ENCODE peak calls at places on chromosomes 13 and 19, in four cellular contexts. V, E, J and T are unnamed samples.

GRCh38 chr19:37564624-37565369 is 29.8 kb downstream of the ZNF571 start:
- DNase-seq in V (no peak), E (no peak), J (no peak), T (no peak)

GRCh38 chr13:28820099-28821051 is at the start of gene MTUS2:
- DNase-seq in V (peak), E (no peak), J (peak), T (no peak)

GRCh38 chr19:47374876-47375693 is 26.0 kb downstream of the DHX34 start:
- DNase-seq in V (no peak), E (no peak), J (no peak), T (no peak)

GRCh38 chr13:32212420-32212819 is 102.7 kb downstream of the ZAR1L start:
- DNase-seq in V (peak), E (no peak), J (no peak), T (no peak)

GRCh38 chr19:46081928-46082727 is 41.3 kb upstream of the IGFL4 start:
- DNase-seq in V (peak), E (no peak), J (peak), T (no peak)

GRCh38 chr13:53151692-53152421 is 123.2 kb downstream of the OLFM4 start:
- DNase-seq in V (peak), E (no peak), J (peak), T (peak)

GRCh38 chr19:46133777-46134231 is 9.3 kb upstream of the IGFL3 start:
- DNase-seq in V (no peak), E (no peak), J (no peak), T (no peak)

GRCh38 chr19:53772943-53773342 is 51.2 kb downstream of the NLRP12 start:
- DNase-seq in V (peak), E (no peak), J (peak), T (peak)